ENCODE peak calls at places on chromosomes 4 and X, in ten cellular contexts. D, M, W, I, U, H, C, L, E and F are unnamed samples.
A peak's percentile ranks its signal among the peaks of the same experiment; 100 is the strongest.

GRCh38 chr4:151169900-151170299 is 70.5 kb downstream of the RPS3A start:
- DNase-seq in D (no peak), M (peak; percentile 82), W (no peak), I (no peak), U (no peak), H (no peak), C (peak; percentile 71), L (no peak), E (no peak), F (no peak)

GRCh38 chrX:40468033-40468979 is 112.5 kb upstream of the ATP6AP2 start:
- DNase-seq in D (no peak), M (peak; percentile 45), W (peak; percentile 12), I (peak; percentile 39), U (peak; percentile 59), H (peak; percentile 21), C (peak; percentile 47), L (peak; percentile 66), E (peak; percentile 83), F (peak; percentile 10)

GRCh38 chr4:80454040-80454439 is 118.5 kb downstream of the CFAP299 start:
- DNase-seq in D (no peak), M (peak; percentile 17), W (no peak), I (no peak), U (no peak), H (no peak), C (peak; percentile 22), L (no peak), E (no peak), F (no peak)

GRCh38 chr4:45741897-45742296 is 382.0 kb downstream of the GABRG1 start:
- DNase-seq in D (no peak), M (no peak), W (no peak), I (no peak), U (no peak), H (no peak), C (no peak), L (no peak), E (no peak), F (no peak)

GRCh38 chr4:184282251-184282713 is 64.6 kb upstream of the ENPP6 start:
- DNase-seq in D (no peak), M (peak; percentile 33), W (no peak), I (peak; percentile 80), U (no peak), H (no peak), C (no peak), L (peak; percentile 74), E (no peak), F (no peak)

GRCh38 chrX:44915361-44915868 is 42.4 kb downstream of the KDM6A start:
- DNase-seq in D (no peak), M (no peak), W (no peak), I (no peak), U (no peak), H (no peak), C (peak; percentile 46), L (no peak), E (no peak), F (no peak)

GRCh38 chrX:44241551-44241950 is 101.9 kb downstream of the EFHC2 start:
- DNase-seq in D (no peak), M (no peak), W (no peak), I (no peak), U (no peak), H (no peak), C (no peak), L (no peak), E (no peak), F (no peak)

GRCh38 chr4:180617203-180617602 is 1626.0 kb upstream of the TENM3 start:
- DNase-seq in D (no peak), M (no peak), W (no peak), I (no peak), U (no peak), H (no peak), C (no peak), L (no peak), E (no peak), F (no peak)

GRCh38 chr4:76674995-76675394 is 222.9 kb downstream of the SOWAHB start:
- DNase-seq in D (no peak), M (no peak), W (no peak), I (no peak), U (no peak), H (no peak), C (no peak), L (no peak), E (no peak), F (no peak)

GRCh38 chr4:151690884-151691283 is 69.9 kb downstream of the GATB start:
- DNase-seq in D (no peak), M (peak; percentile 70), W (no peak), I (no peak), U (no peak), H (no peak), C (peak; percentile 75), L (no peak), E (no peak), F (no peak)

GRCh38 chr4:15231265-15232091 is 196.4 kb upstream of the C1QTNF7 start:
- DNase-seq in D (no peak), M (peak; percentile 88), W (peak; percentile 43), I (peak; percentile 80), U (peak; percentile 43), H (peak; percentile 81), C (peak; percentile 92), L (peak; percentile 67), E (peak; percentile 79), F (peak; percentile 24)

GRCh38 chrX:138986235-138986634 is 274.7 kb upstream of the FGF13 start:
- DNase-seq in D (no peak), M (peak; percentile 70), W (peak; percentile 30), I (no peak), U (no peak), H (no peak), C (peak; percentile 62), L (no peak), E (no peak), F (no peak)

GRCh38 chr4:114588305-114588704 is 10.3 kb upstream of the UGT8 start:
- DNase-seq in D (no peak), M (no peak), W (no peak), I (no peak), U (no peak), H (no peak), C (no peak), L (no peak), E (no peak), F (no peak)

GRCh38 chr4:154073107-154073817 is 284.4 kb upstream of the SFRP2 start:
- DNase-seq in D (no peak), M (peak; percentile 92), W (no peak), I (peak; percentile 22), U (no peak), H (no peak), C (peak; percentile 43), L (no peak), E (peak; percentile 11), F (no peak)

GRCh38 chr4:38141808-38142500 is 181.8 kb downstream of the PTTG2 start:
- DNase-seq in D (no peak), M (peak; percentile 91), W (no peak), I (peak; percentile 34), U (no peak), H (peak; percentile 37), C (peak; percentile 88), L (no peak), E (no peak), F (no peak)

GRCh38 chr4:180197471-180197870 is 2045.7 kb upstream of the TENM3 start:
- DNase-seq in D (no peak), M (no peak), W (no peak), I (no peak), U (no peak), H (no peak), C (no peak), L (no peak), E (no peak), F (no peak)

GRCh38 chrX:119482497-119483480 is 14.5 kb downstream of the SLC25A5 start:
- DNase-seq in D (no peak), M (peak; percentile 71), W (no peak), I (peak; percentile 78), U (peak; percentile 68), H (peak; percentile 32), C (peak; percentile 44), L (peak; percentile 87), E (no peak), F (no peak)

GRCh38 chr4:47278631-47279030 is 184.9 kb downstream of the COMMD8 start:
- DNase-seq in D (no peak), M (no peak), W (no peak), I (no peak), U (peak; percentile 52), H (no peak), C (no peak), L (no peak), E (no peak), F (no peak)

GRCh38 chr4:39045791-39046221 is 13.6 kb upstream of the TMEM156 start:
- DNase-seq in D (no peak), M (peak; percentile 49), W (peak; percentile 18), I (peak; percentile 43), U (no peak), H (no peak), C (peak; percentile 26), L (no peak), E (no peak), F (no peak)

GRCh38 chr4:39353478-39354177 is 12.5 kb downstream of the RFC1 start:
- DNase-seq in D (no peak), M (peak; percentile 74), W (peak; percentile 85), I (no peak), U (no peak), H (no peak), C (peak; percentile 74), L (no peak), E (peak; percentile 19), F (no peak)